ENCODE peak calls at places on chromosomes 11 and 22, in ten cellular contexts. U is fibroblast of gingiva; T is brain pericyte; J is BE2C; G is stimulated activated CD4-positive, alpha-beta T cell treated with anti-CD3 and anti-CD28 coated beads, TNF-alpha, amount 100 ng/mL, for 48 hours; Y is heart left ventricle; R is activated CD4-positive, CD25-positive, alpha-beta regulatory T cell treated with anti-CD3 and anti-CD28 coated beads, Interleukin-2, amount 50 U/mL, for 72 hours; Z is stimulated activated naive CD8-positive, alpha-beta T cell treated with anti-CD3 and anti-CD28 coated beads, Interleukin-15, Interleukin-2, amounts not matched to agents 100 U/mL and 50 U/mL, for 24 hours; S is HTR-8/SVneo; F is A172. K is an unnamed sample.

GRCh38 chr11:66543263-66544107 is 2.4 kb downstream of the ZDHHC24 start:
- DNase-seq in U (peak; percentile 35), T (no peak), J (peak; percentile 92), G (no peak), Y (peak; percentile 51), R (peak; percentile 53), Z (peak; percentile 73), S (no peak), F (no peak), K (peak; percentile 87)

GRCh38 chr11:2776351-2777061 is 76.7 kb upstream of the KCNQ1OT1 start:
- DNase-seq in U (no peak), T (no peak), J (no peak), G (no peak), Y (peak; percentile 18), R (peak; percentile 26), Z (no peak), S (no peak), F (no peak), K (peak; percentile 20)

GRCh38 chr11:69436041-69436982 is 45.2 kb upstream of the LINC01488 start:
- DNase-seq in U (no peak), T (no peak), J (no peak), G (no peak), Y (no peak), R (no peak), Z (no peak), S (no peak), F (no peak), K (no peak)

GRCh38 chr11:104870910-104871309 is 27.4 kb downstream of the CASP12 start:
- DNase-seq in U (peak; percentile 14), T (no peak), J (no peak), G (no peak), Y (no peak), R (no peak), Z (no peak), S (no peak), F (no peak), K (no peak)

GRCh38 chr11:116461789-116462188 is 311.0 kb downstream of the BUD13 start:
- DNase-seq in U (no peak), T (no peak), J (no peak), G (no peak), Y (no peak), R (no peak), Z (no peak), S (no peak), F (no peak), K (no peak)

GRCh38 chr11:2697871-2698270 is 1.9 kb downstream of the KCNQ1OT1 start:
- DNase-seq in U (no peak), T (no peak), J (no peak), G (no peak), Y (no peak), R (no peak), Z (no peak), S (no peak), F (no peak), K (no peak)

GRCh38 chr11:73314121-73314948 is 6.3 kb downstream of the ARHGEF17 start:
- DNase-seq in U (no peak), T (no peak), J (no peak), G (no peak), Y (peak; percentile 69), R (no peak), Z (no peak), S (peak; percentile 82), F (peak; percentile 57), K (no peak)

GRCh38 chr22:31639640-31640039 is 22.4 kb downstream of the PISD start:
- DNase-seq in U (no peak), T (no peak), J (no peak), G (no peak), Y (no peak), R (no peak), Z (no peak), S (no peak), F (no peak), K (peak; percentile 52)

GRCh38 chr22:29331213-29331612 is 15.7 kb upstream of the RASL10A start:
- DNase-seq in U (no peak), T (no peak), J (no peak), G (no peak), Y (no peak), R (no peak), Z (no peak), S (no peak), F (peak; percentile 71), K (no peak)

GRCh38 chr22:31504282-31504681 is 7.9 kb downstream of the SFI1 start:
- DNase-seq in U (peak; percentile 29), T (no peak), J (no peak), G (no peak), Y (no peak), R (no peak), Z (no peak), S (no peak), F (peak; percentile 6), K (no peak)

GRCh38 chr11:111585371-111585770 is 16.9 kb upstream of the SIK2 start:
- DNase-seq in U (peak; percentile 19), T (no peak), J (no peak), G (no peak), Y (no peak), R (no peak), Z (no peak), S (no peak), F (no peak), K (no peak)

GRCh38 chr11:80702264-80702663 is 1261.4 kb upstream of the TENM4 start:
- DNase-seq in U (no peak), T (no peak), J (no peak), G (no peak), Y (no peak), R (no peak), Z (no peak), S (no peak), F (peak; percentile 75), K (no peak)

K was measured in activated CD8-positive, alpha-beta T cell treated with anti-CD3 and anti-CD28 coated beads, Interleukin-2, amount 10 ng/mL, durations not matched to agents 7 days and 5 days.